ENCODE peak calls at places on chromosomes 13 and 19, in seven cellular contexts. E is H1; A is left lung; M is dorsolateral prefrontal cortex; K is lung; G is naive thymus-derived CD4-positive, alpha-beta T cell; U is ovary. Y is an unnamed sample.

GRCh38 chr19:46979770-46980105 is 39.9 kb upstream of the NPAS1 start:
- DNase-seq in E (no peak), A (no peak), M (no peak), K (no peak), G (no peak), U (no peak), Y (no peak)

GRCh38 chr19:2495130-2495641 is 19.3 kb downstream of the GADD45B start:
- DNase-seq in E (no peak), A (peak), M (peak), K (peak), G (peak), U (peak), Y (no peak)

GRCh38 chr19:14434157-14434501 is 1.0 kb downstream of the PKN1 start:
- DNase-seq in E (no peak), A (no peak), M (no peak), K (no peak), G (no peak), U (no peak), Y (peak)

GRCh38 chr19:1651548-1652394 is 644 bp downstream of the TCF3 start:
- DNase-seq in E (no peak), A (no peak), M (no peak), K (no peak), G (peak), U (peak), Y (no peak)

GRCh38 chr19:11843741-11844140 is 4.8 kb upstream of the ZNF439 start:
- DNase-seq in E (no peak), A (no peak), M (no peak), K (no peak), G (no peak), U (no peak), Y (no peak)

GRCh38 chr13:83386609-83387008 is 495.7 kb downstream of the SLITRK1 start:
- DNase-seq in E (no peak), A (no peak), M (no peak), K (no peak), G (no peak), U (no peak), Y (no peak)

GRCh38 chr13:71378992-71379905 is 487.8 kb downstream of the DACH1 start:
- DNase-seq in E (no peak), A (no peak), M (no peak), K (no peak), G (no peak), U (no peak), Y (no peak)

GRCh38 chr13:83895994-83896580 is 13.8 kb upstream of the SLITRK1 start:
- DNase-seq in E (no peak), A (no peak), M (no peak), K (no peak), G (no peak), U (no peak), Y (no peak)

GRCh38 chr13:109985871-109986270 is 199.5 kb upstream of the IRS2 start:
- DNase-seq in E (no peak), A (no peak), M (no peak), K (no peak), G (no peak), U (no peak), Y (no peak)

GRCh38 chr19:35458821-35459391 is 10.8 kb downstream of the FFAR2 start:
- DNase-seq in E (no peak), A (no peak), M (no peak), K (no peak), G (no peak), U (no peak), Y (no peak)

GRCh38 chr19:38290631-38291147 is 13.4 kb upstream of the C19orf33 start:
- DNase-seq in E (no peak), A (peak), M (no peak), K (peak), G (no peak), U (no peak), Y (no peak)

GRCh38 chr19:7340959-7341837 is 7.5 kb upstream of the ARHGEF18 start:
- DNase-seq in E (peak), A (peak), M (peak), K (peak), G (peak), U (peak), Y (peak)

GRCh38 chr13:26721251-26721939 is 39.2 kb downstream of the GPR12 start:
- DNase-seq in E (no peak), A (no peak), M (peak), K (no peak), G (no peak), U (no peak), Y (no peak)

GRCh38 chr13:47027797-47028437 is 131.1 kb upstream of the HTR2A start:
- DNase-seq in E (no peak), A (no peak), M (no peak), K (no peak), G (no peak), U (no peak), Y (no peak)

GRCh38 chr19:42295831-42296525 is 6.0 kb upstream of the PRR19 start:
- DNase-seq in E (peak), A (peak), M (peak), K (peak), G (peak), U (peak), Y (peak)

GRCh38 chr19:17095141-17095919 is 19.8 kb downstream of the MYO9B start:
- DNase-seq in E (no peak), A (no peak), M (no peak), K (no peak), G (no peak), U (no peak), Y (no peak)

GRCh38 chr13:40664100-40665060 is 2.1 kb downstream of the FOXO1 start:
- DNase-seq in E (no peak), A (peak), M (peak), K (peak), G (peak), U (peak), Y (peak)

GRCh38 chr19:18833849-18834643 is 2.3 kb downstream of the UPF1 start:
- DNase-seq in E (no peak), A (no peak), M (no peak), K (no peak), G (no peak), U (no peak), Y (no peak)

GRCh38 chr19:17739121-17739875 is 12.0 kb upstream of the FCHO1 start:
- DNase-seq in E (no peak), A (no peak), M (no peak), K (no peak), G (no peak), U (peak), Y (peak)

GRCh38 chr19:29952127-29952526 is 10.1 kb downstream of the URI1 start:
- DNase-seq in E (no peak), A (no peak), M (no peak), K (no peak), G (no peak), U (no peak), Y (no peak)
- H3K27ac ChIP-seq in E (no peak), A (no peak), M (no peak), K (no peak), G (no peak), U (no peak), Y (no peak)

GRCh38 chr19:12955996-12956395 is 1.0 kb downstream of the GADD45GIP1 start:
- DNase-seq in E (no peak), A (no peak), M (no peak), K (no peak), G (no peak), U (no peak), Y (no peak)
- H3K27ac ChIP-seq in E (no peak), A (no peak), M (peak), K (no peak), G (peak), U (no peak), Y (no peak)

GRCh38 chr19:49468746-49469447 is 5.1 kb upstream of the FLT3LG start:
- DNase-seq in E (no peak), A (peak), M (no peak), K (peak), G (peak), U (no peak), Y (no peak)

GRCh38 chr19:49469828-49470614 is 4.0 kb upstream of the FLT3LG start:
- DNase-seq in E (no peak), A (no peak), M (no peak), K (no peak), G (peak), U (no peak), Y (no peak)

GRCh38 chr19:49470615-49470978 is 3.4 kb upstream of the FLT3LG start:
- DNase-seq in E (no peak), A (no peak), M (no peak), K (no peak), G (no peak), U (no peak), Y (no peak)

GRCh38 chr19:49465371-49465770 is 8.6 kb upstream of the FLT3LG start:
- DNase-seq in E (no peak), A (no peak), M (no peak), K (no peak), G (no peak), U (no peak), Y (no peak)

DNA sequence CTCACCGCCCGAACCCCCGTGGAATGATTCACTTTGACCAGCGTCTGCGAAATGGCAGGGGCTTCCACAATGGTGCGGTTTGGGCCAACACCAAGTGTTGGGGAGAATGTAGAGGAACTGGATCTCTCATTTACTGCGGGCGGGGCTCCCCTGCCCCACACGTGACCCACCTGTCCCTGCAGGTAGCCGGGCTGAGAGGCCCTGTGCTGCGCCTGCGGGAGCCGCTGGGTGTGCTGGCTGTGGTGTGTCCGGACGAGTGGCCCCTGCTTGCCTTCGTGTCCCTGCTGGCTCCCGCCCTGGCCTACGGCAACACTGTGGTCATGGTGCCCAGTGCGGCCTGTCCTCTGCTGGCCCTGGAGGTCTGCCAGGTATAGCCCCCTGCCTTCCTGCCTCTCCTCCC is 5.8 kb upstream of the FLT3LG start:
- DNase-seq in E (no peak), A (no peak), M (no peak), K (no peak), G (no peak), U (no peak), Y (no peak)
- H3K27ac ChIP-seq in E (no peak), A (no peak), M (no peak), K (no peak), G (peak), U (no peak), Y (no peak)

DNA sequence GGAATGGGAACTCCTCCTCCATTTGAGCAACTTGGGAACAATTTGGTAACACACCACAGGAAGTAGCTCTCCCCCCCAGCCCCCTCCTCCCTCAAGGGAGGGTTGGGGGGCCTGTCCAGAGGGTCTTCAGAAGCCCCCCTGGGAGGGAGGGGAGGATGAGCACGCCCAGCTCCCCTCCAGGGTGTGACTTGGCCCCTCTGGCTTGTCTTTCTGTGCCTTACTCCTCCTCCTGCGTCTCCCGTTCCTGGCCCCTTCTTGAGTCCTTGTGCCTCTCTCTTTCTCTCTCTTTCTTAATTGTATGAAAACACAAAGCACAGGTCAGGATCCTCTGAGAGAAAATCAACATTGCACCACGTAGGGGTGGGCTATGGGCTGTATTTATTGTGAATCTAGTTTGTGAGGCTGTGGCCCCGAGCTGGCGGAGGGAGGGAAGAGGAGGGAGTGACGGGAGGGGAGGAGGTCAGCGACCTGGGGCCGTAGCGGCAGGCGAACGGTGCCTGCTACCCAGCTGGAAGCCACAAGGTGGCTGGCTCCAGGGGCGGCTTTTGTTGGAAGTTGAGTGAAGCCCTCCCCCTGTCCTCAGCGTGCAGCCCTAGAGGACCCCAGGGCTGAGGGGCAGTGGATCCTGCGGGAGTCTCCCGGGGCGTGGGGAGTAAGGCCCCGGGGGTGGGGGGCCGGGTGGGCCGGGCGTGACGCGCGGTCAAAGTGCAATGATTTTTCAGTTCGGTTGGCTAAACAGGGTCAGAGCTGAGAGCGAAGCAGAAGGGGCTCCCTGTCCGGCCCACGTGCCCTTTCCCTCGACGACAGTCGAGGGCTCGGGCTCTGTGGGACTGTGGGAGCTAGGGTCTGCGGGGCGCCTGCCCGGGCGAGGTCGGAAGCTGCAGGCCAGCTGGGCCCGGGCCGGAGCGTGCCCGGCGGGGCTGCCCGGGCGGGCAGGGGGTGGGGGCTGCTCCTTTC is 6.4 kb downstream of the LYL1 start:
- DNase-seq in E (no peak), A (no peak), M (no peak), K (no peak), G (no peak), U (peak), Y (no peak)
- H3K27ac ChIP-seq in E (no peak), A (peak), M (peak), K (no peak), G (peak), U (peak), Y (peak)

GRCh38 chr13:53285896-53286430 is 257.4 kb downstream of the OLFM4 start:
- DNase-seq in E (no peak), A (no peak), M (no peak), K (no peak), G (no peak), U (no peak), Y (no peak)

GRCh38 chr13:53276265-53276664 is 247.7 kb downstream of the OLFM4 start:
- DNase-seq in E (peak), A (no peak), M (no peak), K (no peak), G (no peak), U (no peak), Y (no peak)

GRCh38 chr13:53281677-53282076 is 253.1 kb downstream of the OLFM4 start:
- DNase-seq in E (no peak), A (no peak), M (no peak), K (no peak), G (no peak), U (no peak), Y (no peak)
- H3K27ac ChIP-seq in E (no peak), A (no peak), M (no peak), K (no peak), G (no peak), U (no peak), Y (no peak)

DNA sequence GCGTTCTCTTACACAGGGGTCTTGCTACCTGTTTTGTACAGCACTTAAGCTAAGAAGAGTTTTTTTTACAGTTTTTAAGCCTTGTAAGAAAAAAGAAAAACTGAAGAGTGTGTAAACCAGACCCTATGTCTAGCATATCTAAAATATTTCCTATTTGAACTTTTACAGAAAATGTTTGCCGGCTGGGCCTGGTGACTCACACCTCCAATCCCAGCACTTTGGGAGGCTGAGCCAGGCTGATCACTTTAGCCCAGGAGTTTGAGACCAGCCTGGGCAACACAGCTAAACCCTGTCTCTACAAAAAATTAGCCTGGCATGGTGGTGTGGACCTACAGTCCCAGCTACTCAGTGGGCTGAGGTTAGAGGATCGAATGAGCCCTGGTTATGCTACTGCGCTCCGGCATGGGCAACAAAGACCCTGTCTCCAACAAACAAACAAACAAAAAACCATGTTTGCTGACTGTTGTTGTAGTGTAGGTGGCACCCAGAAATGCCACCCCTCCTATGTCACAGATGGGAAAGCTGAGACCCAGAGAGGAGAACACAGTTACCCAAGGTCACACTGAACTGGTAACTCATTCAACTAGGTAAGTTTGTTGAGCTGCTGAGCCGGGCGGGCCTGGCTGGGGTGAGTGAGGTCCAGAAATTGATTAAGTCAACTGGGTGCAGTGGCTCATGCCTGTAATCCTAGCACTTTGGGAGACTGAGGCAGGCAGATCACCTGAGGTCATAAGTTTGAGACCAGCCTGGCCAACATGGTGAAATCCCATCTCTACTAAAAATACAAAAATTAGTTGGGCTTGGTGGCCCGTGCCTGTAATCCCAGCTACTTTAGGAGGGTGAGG is 1.9 kb upstream of the VASP start:
- DNase-seq in E (no peak), A (no peak), M (no peak), K (no peak), G (no peak), U (no peak), Y (no peak)
- H3K27ac ChIP-seq in E (no peak), A (peak), M (no peak), K (no peak), G (peak), U (peak), Y (no peak)

Y was measured in substantia nigra.